ENCODE peak calls at places on chromosomes 12 and 14, in seven cellular contexts. V is mucosa of descending colon, H is M059J, I is Ammon's horn, Y is NB4, M is sigmoid colon, G is activated T-helper 1 cell treated with Interleukin-2 at 50 U/mL for 16 hours. O is an unnamed sample.

GRCh38 chr12:94372379-94372930 is 87.2 kb downstream of the CEP83 start:
- DNase-seq in M (no peak), G (no peak), H (no peak), V (no peak), I (no peak), Y (no peak), O (no peak)

GRCh38 chr12:20101046-20101445 is 267.3 kb upstream of the PDE3A start:
- DNase-seq in M (peak), G (no peak), Y (no peak), I (no peak), V (no peak), H (no peak), O (no peak)

GRCh38 chr12:13205809-13206559 is 9.5 kb downstream of the EMP1 start:
- DNase-seq in I (no peak), V (no peak), H (peak), M (no peak), Y (peak), G (no peak), O (no peak)

GRCh38 chr12:80580254-80580653 is 127.2 kb upstream of the MYF6 start:
- DNase-seq in V (no peak), I (no peak), Y (no peak), H (peak), G (no peak), M (no peak), O (no peak)

GRCh38 chr14:77003960-77004710 is 24.4 kb downstream of the IRF2BPL start:
- DNase-seq in Y (no peak), I (no peak), H (peak), G (no peak), V (no peak), M (no peak), O (no peak)

GRCh38 chr14:54329082-54329695 is 67.6 kb upstream of the CDKN3 start:
- DNase-seq in I (peak), Y (peak), H (peak), M (no peak), G (no peak), V (no peak), O (peak)

GRCh38 chr14:100895411-100895810 is 8.1 kb downstream of the RTL1 start:
- DNase-seq in M (no peak), V (no peak), G (no peak), H (no peak), I (no peak), Y (no peak), O (no peak)

GRCh38 chr12:107845980-107846659 is 71.6 kb downstream of the ASCL4 start:
- DNase-seq in V (no peak), H (peak), Y (no peak), M (no peak), I (no peak), G (no peak), O (no peak)

GRCh38 chr12:26318661-26319068 is 123.3 kb downstream of the SSPN start:
- DNase-seq in Y (peak), G (no peak), M (peak), I (peak), H (peak), V (peak), O (peak)

GRCh38 chr12:28409892-28410291 is 219.6 kb downstream of the CCDC91 start:
- DNase-seq in M (no peak), H (no peak), V (no peak), G (no peak), I (no peak), Y (no peak), O (no peak)

GRCh38 chr12:5733136-5733755 is 211.8 kb downstream of the ANO2 start:
- DNase-seq in I (no peak), H (peak), V (no peak), Y (no peak), G (no peak), M (no peak), O (no peak)

GRCh38 chr12:4148418-4149056 is 125.0 kb upstream of the CCND2 start:
- DNase-seq in H (no peak), V (peak), I (peak), M (peak), G (peak), Y (no peak), O (peak)